ENCODE peak calls at places on chromosomes 12 and 14, in five cellular contexts. One of them, this sample, is unnamed.
A peak's percentile ranks its signal among the peaks of the same experiment; 100 is the strongest.

GRCh38 chr12:64895541-64895940 is 71.1 kb downstream of the TBC1D30 start:
- DNase-seq in GM23248: peak; percentile 84
- DNase-seq in left ventricle myocardium inferior: no peak
- DNase-seq in breast epithelium: no peak
- DNase-seq in HCT116: no peak
- DNase-seq in this sample: no peak

GRCh38 chr14:63745272-63745671 is 17.4 kb upstream of the SGPP1 start:
- DNase-seq in HCT116: no peak
- DNase-seq in left ventricle myocardium inferior: no peak
- DNase-seq in GM23248: no peak
- DNase-seq in breast epithelium: no peak
- DNase-seq in this sample: no peak

GRCh38 chr12:106030210-106031175 is 108.3 kb downstream of the NUAK1 start:
- DNase-seq in GM23248: peak; percentile 89
- DNase-seq in breast epithelium: no peak
- DNase-seq in HCT116: no peak
- DNase-seq in left ventricle myocardium inferior: no peak
- DNase-seq in this sample: peak; percentile 32

GRCh38 chr14:91929700-91930099 is 17.8 kb downstream of the FBLN5 start:
- DNase-seq in left ventricle myocardium inferior: no peak
- DNase-seq in GM23248: peak; percentile 53
- DNase-seq in breast epithelium: no peak
- DNase-seq in HCT116: no peak
- DNase-seq in this sample: no peak

GRCh38 chr12:123524378-123524777 is 9.1 kb downstream of the RILPL1 start:
- DNase-seq in HCT116: no peak
- DNase-seq in left ventricle myocardium inferior: no peak
- DNase-seq in breast epithelium: no peak
- DNase-seq in GM23248: no peak
- DNase-seq in this sample: no peak

GRCh38 chr14:64508215-64508776 is 3.7 kb downstream of the ZBTB1 start:
- DNase-seq in left ventricle myocardium inferior: no peak
- DNase-seq in breast epithelium: no peak
- DNase-seq in HCT116: no peak
- DNase-seq in GM23248: peak; percentile 9
- DNase-seq in this sample: no peak

GRCh38 chr14:94665121-94665520 is 52.9 kb downstream of the SERPINA3 start:
- DNase-seq in left ventricle myocardium inferior: no peak
- DNase-seq in GM23248: peak; percentile 91
- DNase-seq in breast epithelium: no peak
- DNase-seq in HCT116: no peak
- DNase-seq in this sample: no peak

GRCh38 chr12:93794738-93795137 is 117.6 kb downstream of the CRADD start:
- DNase-seq in breast epithelium: no peak
- DNase-seq in left ventricle myocardium inferior: no peak
- DNase-seq in GM23248: no peak
- DNase-seq in HCT116: no peak
- DNase-seq in this sample: no peak

GRCh38 chr12:111636209-111636928 is 37.3 kb upstream of the ATXN2 start:
- DNase-seq in GM23248: peak; percentile 74
- DNase-seq in HCT116: no peak
- DNase-seq in breast epithelium: peak; percentile 69
- DNase-seq in left ventricle myocardium inferior: peak; percentile 55
- DNase-seq in this sample: no peak

GRCh38 chr12:2355198-2355597 is 302.4 kb downstream of the CACNA1C start:
- DNase-seq in HCT116: no peak
- DNase-seq in left ventricle myocardium inferior: no peak
- DNase-seq in breast epithelium: no peak
- DNase-seq in GM23248: no peak
- DNase-seq in this sample: no peak

GRCh38 chr12:34372003-34372402 is 349.7 kb downstream of the ALG10 start:
- DNase-seq in GM23248: no peak
- DNase-seq in breast epithelium: no peak
- DNase-seq in HCT116: no peak
- DNase-seq in left ventricle myocardium inferior: no peak
- DNase-seq in this sample: no peak

GRCh38 chr14:34465069-34465859 is 3.2 kb upstream of the SPTSSA start:
- DNase-seq in breast epithelium: no peak
- DNase-seq in GM23248: peak; percentile 10
- DNase-seq in left ventricle myocardium inferior: no peak
- DNase-seq in HCT116: no peak
- DNase-seq in this sample: no peak

GRCh38 chr14:103533999-103534575 is 5.1 kb downstream of the TRMT61A start:
- DNase-seq in HCT116: no peak
- DNase-seq in left ventricle myocardium inferior: no peak
- DNase-seq in breast epithelium: no peak
- DNase-seq in GM23248: no peak
- DNase-seq in this sample: no peak

GRCh38 chr12:1799882-1800645 is 20.3 kb upstream of the LRTM2 start:
- DNase-seq in breast epithelium: no peak
- DNase-seq in left ventricle myocardium inferior: no peak
- DNase-seq in HCT116: no peak
- DNase-seq in GM23248: no peak
- DNase-seq in this sample: no peak

GRCh38 chr12:46266869-46267617 is 1.8 kb downstream of the SLC38A1 start:
- DNase-seq in breast epithelium: peak; percentile 72
- DNase-seq in left ventricle myocardium inferior: peak; percentile 57
- DNase-seq in GM23248: peak; percentile 77
- DNase-seq in HCT116: no peak
- DNase-seq in this sample: no peak

GRCh38 chr12:123444396-123445026 is 8.0 kb upstream of the RILPL2 start:
- DNase-seq in HCT116: no peak
- DNase-seq in breast epithelium: no peak
- DNase-seq in GM23248: peak; percentile 86
- DNase-seq in left ventricle myocardium inferior: no peak
- DNase-seq in this sample: no peak

GRCh38 chr12:132151766-132152410 is 7.6 kb downstream of the NOC4L start:
- DNase-seq in HCT116: no peak
- DNase-seq in GM23248: no peak
- DNase-seq in breast epithelium: no peak
- DNase-seq in left ventricle myocardium inferior: peak; percentile 16
- DNase-seq in this sample: no peak

GRCh38 chr12:11946161-11946560 is 124.6 kb upstream of the BCL2L14 start:
- DNase-seq in left ventricle myocardium inferior: no peak
- DNase-seq in breast epithelium: no peak
- DNase-seq in HCT116: no peak
- DNase-seq in GM23248: no peak
- DNase-seq in this sample: no peak

DNA sequence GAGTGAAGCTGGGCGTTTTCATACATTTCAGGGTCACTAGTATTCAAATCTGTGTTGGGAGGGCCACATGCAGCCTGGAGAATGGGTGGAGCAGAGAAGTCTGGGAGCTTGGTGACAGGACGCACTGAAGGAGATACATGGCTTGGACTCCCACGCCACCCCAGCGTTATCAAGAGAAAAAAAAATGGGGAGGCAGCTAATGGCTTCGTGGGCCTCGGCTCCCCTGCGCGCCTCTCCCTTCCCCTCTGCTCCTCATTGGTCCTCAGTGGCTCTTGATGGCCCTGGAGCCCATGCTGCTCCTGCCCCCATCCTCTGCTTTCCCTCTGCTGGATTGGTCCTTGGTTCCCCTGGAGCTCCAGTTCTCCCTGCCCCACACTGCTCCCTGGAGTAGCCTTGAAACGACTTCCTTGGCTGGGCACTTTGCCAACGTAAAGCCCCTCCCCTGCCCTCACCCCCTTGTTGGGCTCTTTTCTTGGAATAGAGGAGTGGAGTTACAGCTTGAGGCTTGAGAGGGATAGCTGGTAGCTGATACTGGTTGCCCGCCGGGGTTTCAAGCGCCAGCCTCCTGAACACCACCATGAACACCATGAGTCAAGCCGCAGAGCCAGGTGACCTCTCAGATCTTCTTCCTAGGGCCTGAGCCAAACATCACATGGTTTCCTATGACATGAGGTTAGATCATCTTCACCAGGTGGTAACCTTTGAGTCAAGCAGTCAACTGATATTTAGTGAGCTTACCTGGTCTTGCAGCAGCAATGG is 139.7 kb downstream of the PRKCH start:
- DNase-seq in HCT116: no peak
- DNase-seq in breast epithelium: no peak
- DNase-seq in left ventricle myocardium inferior: no peak
- DNase-seq in GM23248: peak; percentile 29
- DNase-seq in this sample: no peak
- H3K36me3 ChIP-seq in HCT116: peaks cover 9% of the 10 kb centered on the region
- H3K36me3 ChIP-seq in breast epithelium: no peaks in the 10 kb centered on the region
- H3K36me3 ChIP-seq in left ventricle myocardium inferior: peaks cover 22% of the 10 kb centered on the region
- H3K36me3 ChIP-seq in GM23248: no peaks in the 10 kb centered on the region
- H3K36me3 ChIP-seq in this sample: no peaks in the 10 kb centered on the region

DNA sequence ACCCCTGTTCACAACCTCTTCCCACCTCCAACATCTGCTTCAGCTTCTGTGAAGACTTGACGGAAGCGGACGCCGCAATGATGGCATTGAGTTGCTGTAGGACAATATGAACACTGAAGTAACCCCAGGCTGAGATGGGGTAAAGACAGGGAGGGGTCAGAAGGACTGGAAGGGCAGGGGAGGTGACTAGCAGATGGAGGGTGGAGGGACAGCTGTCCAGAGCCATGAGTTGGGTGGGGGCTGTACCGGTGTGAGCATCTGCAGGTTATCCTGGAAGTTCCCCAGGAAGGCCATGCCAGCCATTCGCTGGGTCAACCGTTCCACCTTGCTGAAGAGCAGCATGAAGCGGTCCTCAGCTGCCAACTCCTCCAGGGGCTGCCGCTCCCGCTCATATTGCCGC is 26.1 kb downstream of the PRPF40B start:
- DNase-seq in breast epithelium: no peak
- DNase-seq in HCT116: no peak
- DNase-seq in left ventricle myocardium inferior: no peak
- DNase-seq in GM23248: no peak
- DNase-seq in this sample: no peak
- H3K36me3 ChIP-seq in breast epithelium: no peaks in the 10 kb centered on the region
- H3K36me3 ChIP-seq in HCT116: no peaks in the 10 kb centered on the region
- H3K36me3 ChIP-seq in left ventricle myocardium inferior: peaks cover 88% of the 10 kb centered on the region
- H3K36me3 ChIP-seq in GM23248: no peaks in the 10 kb centered on the region
- H3K36me3 ChIP-seq in this sample: peaks cover 4% of the 10 kb centered on the region

DNA sequence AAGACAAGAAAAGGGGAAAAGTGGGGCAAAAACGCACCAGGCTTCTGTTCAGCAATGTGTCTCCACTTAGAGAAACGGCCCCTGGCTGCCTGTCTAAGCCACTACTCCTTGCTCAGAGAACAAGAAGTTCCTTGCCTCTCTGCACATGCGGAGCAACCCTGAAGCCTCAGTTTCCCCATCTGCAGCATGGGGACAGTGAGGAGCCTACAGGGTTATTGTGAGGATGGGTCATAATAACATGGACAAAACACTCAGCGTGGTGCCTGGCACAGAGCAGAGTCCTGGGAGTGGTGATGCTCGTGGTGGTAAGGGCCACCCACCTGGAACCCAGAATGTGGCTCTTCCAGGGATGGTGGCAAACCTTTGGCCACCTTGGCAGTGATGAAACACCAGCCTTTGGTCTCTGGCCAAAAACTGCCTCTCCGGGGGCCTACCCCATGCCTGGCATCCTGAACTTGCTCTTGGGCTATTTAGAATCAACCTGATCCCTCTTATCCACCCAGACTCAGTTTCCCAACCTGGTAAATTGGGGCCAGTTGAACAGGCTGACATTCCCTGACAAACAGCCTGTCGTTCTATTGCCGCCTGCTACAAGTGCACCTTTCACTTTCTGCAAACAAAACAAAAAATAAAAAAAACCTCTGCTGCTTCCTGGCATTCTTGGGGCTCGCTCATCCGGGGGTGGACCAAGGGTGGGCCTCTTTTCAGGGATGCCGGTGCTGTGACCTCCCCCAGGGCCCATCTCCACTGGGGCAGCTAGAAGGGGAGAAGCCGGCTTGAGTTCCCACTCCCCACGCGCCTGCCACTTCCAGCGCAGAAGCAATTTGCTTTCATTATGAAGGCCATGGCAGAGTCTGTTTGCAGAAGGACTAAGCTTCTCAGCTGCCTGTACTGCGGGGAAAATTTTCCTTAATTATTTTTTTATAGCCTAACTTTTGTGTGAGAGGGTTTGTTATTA is 56.4 kb upstream of the DLK1 start:
- DNase-seq in GM23248: no peak
- DNase-seq in HCT116: no peak
- DNase-seq in breast epithelium: no peak
- DNase-seq in left ventricle myocardium inferior: no peak
- DNase-seq in this sample: no peak
- H3K36me3 ChIP-seq in GM23248: no peaks in the 10 kb centered on the region
- H3K36me3 ChIP-seq in HCT116: no peaks in the 10 kb centered on the region
- H3K36me3 ChIP-seq in breast epithelium: no peaks in the 10 kb centered on the region
- H3K36me3 ChIP-seq in left ventricle myocardium inferior: no peaks in the 10 kb centered on the region
- H3K36me3 ChIP-seq in this sample: no peaks in the 10 kb centered on the region

GRCh38 chr14:22210906-22211305 is 378.1 kb downstream of the DAD1 start:
- DNase-seq in HCT116: no peak
- DNase-seq in breast epithelium: no peak
- DNase-seq in left ventricle myocardium inferior: no peak
- DNase-seq in GM23248: no peak
- DNase-seq in this sample: no peak
- H3K36me3 ChIP-seq in HCT116: no peaks in the 10 kb centered on the region
- H3K36me3 ChIP-seq in breast epithelium: no peaks in the 10 kb centered on the region
- H3K36me3 ChIP-seq in left ventricle myocardium inferior: no peaks in the 10 kb centered on the region
- H3K36me3 ChIP-seq in GM23248: no peaks in the 10 kb centered on the region
- H3K36me3 ChIP-seq in this sample: no peaks in the 10 kb centered on the region

DNA sequence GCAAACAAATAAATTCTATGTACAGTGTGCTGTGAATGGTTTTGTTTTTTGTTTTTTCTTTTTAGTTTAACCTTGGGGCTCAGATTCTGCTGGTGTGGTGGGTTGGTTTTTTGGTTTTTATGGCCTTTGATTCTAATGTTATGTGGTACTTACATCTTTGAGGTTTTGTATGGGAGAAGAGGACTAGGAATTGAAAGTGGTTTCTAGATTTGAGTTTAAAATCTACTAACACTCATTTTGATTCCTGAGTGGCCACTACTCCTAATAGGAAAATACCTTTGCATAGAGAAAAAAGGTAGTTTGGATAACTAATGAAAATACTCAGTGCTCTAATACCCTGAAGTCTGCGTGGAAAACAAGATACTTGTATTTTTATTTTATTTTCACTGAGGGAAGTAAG is 137.7 kb downstream of the MON2 start:
- DNase-seq in GM23248: no peak
- DNase-seq in HCT116: no peak
- DNase-seq in breast epithelium: no peak
- DNase-seq in left ventricle myocardium inferior: no peak
- DNase-seq in this sample: no peak
- H3K36me3 ChIP-seq in GM23248: peaks cover 25% of the 10 kb centered on the region
- H3K36me3 ChIP-seq in HCT116: no peaks in the 10 kb centered on the region
- H3K36me3 ChIP-seq in breast epithelium: no peaks in the 10 kb centered on the region
- H3K36me3 ChIP-seq in left ventricle myocardium inferior: no peaks in the 10 kb centered on the region
- H3K36me3 ChIP-seq in this sample: no peaks in the 10 kb centered on the region

GRCh38 chr14:60266021-60266937 is 17.3 kb downstream of the PPM1A start:
- DNase-seq in left ventricle myocardium inferior: no peak
- DNase-seq in HCT116: peak; percentile 27
- DNase-seq in GM23248: peak; percentile 46
- DNase-seq in breast epithelium: no peak
- DNase-seq in this sample: no peak
- H3K36me3 ChIP-seq in left ventricle myocardium inferior: peaks cover 4% of the 10 kb centered on the region
- H3K36me3 ChIP-seq in HCT116: no peaks in the 10 kb centered on the region
- H3K36me3 ChIP-seq in GM23248: no peaks in the 10 kb centered on the region
- H3K36me3 ChIP-seq in breast epithelium: no peaks in the 10 kb centered on the region
- H3K36me3 ChIP-seq in this sample: no peaks in the 10 kb centered on the region